ENCODE peak calls at places on chromosome 4, in nine cellular contexts. L is fibroblast of lung, D is choroid plexus epithelial cell, E is HFF-Myc, W is MM.1S, U is cardiac fibroblast, G is GM12865, K is astrocyte of the spinal cord, Y is endodermal cell. F is an unnamed sample.

GRCh38 chr4:92232566-92232965 is 71.2 kb upstream of the GRID2 start:
- DNase-seq in U (no peak), W (no peak), E (no peak), Y (no peak), L (peak; percentile 24), K (no peak), G (no peak), D (peak; percentile 15), F (peak; percentile 8)

GRCh38 chr4:142274137-142274536 is 572.0 kb downstream of the INPP4B start:
- DNase-seq in E (no peak), U (peak; percentile 14), L (peak; percentile 91), W (no peak), Y (no peak), D (peak; percentile 50), G (no peak), K (peak; percentile 67), F (peak; percentile 53)

GRCh38 chr4:99693164-99693563 is 35.5 kb upstream of the C4orf54 start:
- DNase-seq in L (no peak), K (no peak), G (no peak), U (no peak), W (no peak), D (no peak), Y (no peak), E (no peak), F (no peak)

GRCh38 chr4:12270546-12270945 is 841.9 kb upstream of the HS3ST1 start:
- DNase-seq in L (no peak), E (no peak), K (no peak), G (no peak), U (peak; percentile 53), Y (no peak), W (no peak), D (no peak), F (peak; percentile 4)

GRCh38 chr4:88528861-88529260 is 5.3 kb upstream of the PYURF start:
- DNase-seq in Y (no peak), D (peak; percentile 24), U (peak; percentile 20), W (no peak), K (no peak), L (peak; percentile 42), G (no peak), E (no peak), F (peak; percentile 44)

GRCh38 chr4:21304061-21304541 is 603.8 kb downstream of the PACRGL start:
- DNase-seq in W (no peak), G (no peak), U (no peak), Y (peak; percentile 89), D (no peak), L (no peak), E (no peak), K (no peak), F (no peak)

GRCh38 chr4:102723511-102723910 is 37.3 kb downstream of the MANBA start:
- DNase-seq in D (no peak), L (no peak), Y (no peak), G (no peak), W (no peak), E (no peak), K (no peak), U (peak; percentile 21), F (peak; percentile 10)

GRCh38 chr4:128241425-128241913 is 46.1 kb downstream of the PGRMC2 start:
- DNase-seq in L (peak; percentile 99), E (peak; percentile 92), U (peak; percentile 96), K (peak; percentile 98), G (no peak), Y (no peak), D (peak; percentile 99), W (no peak), F (peak; percentile 97)

GRCh38 chr4:63505714-63506460 is 903.4 kb downstream of the TECRL start:
- DNase-seq in D (no peak), G (no peak), L (no peak), W (no peak), E (no peak), U (no peak), K (no peak), Y (peak; percentile 60), F (no peak)

GRCh38 chr4:11223261-11223660 is 205.4 kb downstream of the HS3ST1 start:
- DNase-seq in K (peak; percentile 15), U (no peak), W (no peak), G (no peak), Y (no peak), D (no peak), L (no peak), E (no peak), F (no peak)

GRCh38 chr4:152901205-152901604 is 34.9 kb upstream of the FHDC1 start:
- DNase-seq in G (no peak), E (no peak), L (peak; percentile 8), Y (no peak), U (peak; percentile 2), D (no peak), W (no peak), K (no peak), F (no peak)

GRCh38 chr4:10102981-10103330 is 13.6 kb downstream of the WDR1 start:
- DNase-seq in Y (no peak), E (no peak), G (no peak), D (no peak), U (no peak), L (no peak), K (no peak), W (no peak), F (no peak)

GRCh38 chr4:142844782-142845181 is 1.3 kb downstream of the INPP4B start:
- DNase-seq in K (no peak), W (no peak), D (no peak), L (no peak), U (no peak), E (no peak), G (no peak), Y (no peak), F (no peak)

GRCh38 chr4:83361416-83362196 is 27.0 kb upstream of the HPSE start:
- DNase-seq in W (no peak), E (no peak), G (no peak), D (no peak), L (no peak), Y (peak; percentile 52), U (no peak), K (no peak), F (no peak)

GRCh38 chr4:4507923-4508322 is 33.9 kb downstream of the STX18 start:
- DNase-seq in Y (no peak), D (peak; percentile 61), L (no peak), W (peak; percentile 48), E (no peak), G (peak; percentile 45), K (peak; percentile 22), U (no peak), F (no peak)
- TF ChIP-seq CTCF in Y (peak; percentile 77), D (peak; percentile 84), L (peak; percentile 31), W (peak; percentile 64), E (peak; percentile 48), G (peak; percentile 22), K (peak; percentile 65), U (peak; percentile 51), F (peak; percentile 73)

GRCh38 chr4:165325732-165326512 is 1.5 kb upstream of the MSMO1 start:
- DNase-seq in K (peak; percentile 84), U (peak; percentile 75), L (peak; percentile 80), D (peak; percentile 89), W (peak; percentile 31), Y (peak; percentile 59), G (peak; percentile 29), E (peak; percentile 59), F (peak; percentile 77)
- H3K4me3 ChIP-seq in K (no peak overlapping the region), U (peak overlapping the region; percentile 3), L (no peak overlapping the region), D (peak overlapping the region; percentile 8), W (peak overlapping the region; percentile 71), Y (peak overlapping the region; percentile 95), G (peak overlapping the region; percentile 72), E (peak overlapping the region; percentile 65), F (peak overlapping the region; percentile 72)

DNA sequence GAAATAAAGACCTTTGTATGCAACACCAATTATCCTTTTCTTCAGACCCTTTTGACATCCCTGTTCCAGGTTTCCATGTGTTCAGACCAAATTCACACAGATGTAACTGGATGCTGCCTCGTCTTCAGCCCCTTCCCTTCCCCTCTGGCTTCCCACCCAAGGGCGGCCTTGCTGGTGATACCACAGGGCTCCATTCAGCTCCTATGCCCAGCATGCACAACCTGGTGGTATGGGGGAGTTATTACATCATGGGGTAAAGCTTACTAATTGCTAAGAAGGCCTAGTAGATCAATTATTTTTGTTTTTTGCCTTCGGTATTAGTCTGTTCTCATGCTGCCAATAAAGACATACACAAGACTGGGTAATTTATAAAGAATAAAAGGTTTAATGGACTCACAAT is 317.0 kb upstream of the CXXC4 start:
- DNase-seq in K (no peak), E (no peak), U (no peak), L (no peak), G (no peak), D (no peak), Y (peak; percentile 50), W (no peak), F (no peak)
- TF ChIP-seq CTCF in K (no peak), E (no peak), U (no peak), L (no peak), G (no peak), D (no peak), Y (peak; percentile 60), W (no peak), F (no peak)

GRCh38 chr4:25875281-25875745 is 12.5 kb upstream of the SEL1L3 start:
- DNase-seq in G (peak; percentile 51), U (no peak), W (peak; percentile 65), D (no peak), L (no peak), Y (no peak), K (no peak), E (no peak), F (no peak)
- H3K4me3 ChIP-seq in G (no peak overlapping the region), U (no peak overlapping the region), W (peak overlapping the region; percentile 4), D (no peak overlapping the region), L (no peak overlapping the region), Y (no peak overlapping the region), K (no peak overlapping the region), E (no peak overlapping the region), F (no peak overlapping the region)